ENCODE peak calls at places on chromosome 9, in five cellular contexts. One of them, this sample, is unnamed.

GRCh38 chr9:87567566-87567965 is 69.9 kb downstream of the DAPK1 start:
- DNase-seq in heart right ventricle: no peak
- DNase-seq in astrocyte: peak; percentile 83
- DNase-seq in OCI-LY7: no peak
- DNase-seq in tibial nerve: no peak
- DNase-seq in this sample: no peak

GRCh38 chr9:94603259-94603776 is 9.7 kb upstream of the FBP2 start:
- DNase-seq in heart right ventricle: peak; percentile 55
- DNase-seq in astrocyte: peak; percentile 49
- DNase-seq in OCI-LY7: peak; percentile 84
- DNase-seq in tibial nerve: peak; percentile 64
- DNase-seq in this sample: peak; percentile 85

GRCh38 chr9:116565986-116566385 is 121.1 kb upstream of the TRIM32 start:
- DNase-seq in heart right ventricle: no peak
- DNase-seq in astrocyte: peak; percentile 13
- DNase-seq in OCI-LY7: no peak
- DNase-seq in tibial nerve: no peak
- DNase-seq in this sample: no peak

GRCh38 chr9:27529316-27530278 is at the start of gene MOB3B:
- DNase-seq in heart right ventricle: peak; percentile 88
- DNase-seq in astrocyte: peak; percentile 19
- DNase-seq in OCI-LY7: peak; percentile 73
- DNase-seq in tibial nerve: peak; percentile 78
- DNase-seq in this sample: peak; percentile 70

GRCh38 chr9:126619336-126619919 is 5.7 kb downstream of the LMX1B start:
- DNase-seq in heart right ventricle: no peak
- DNase-seq in astrocyte: no peak
- DNase-seq in OCI-LY7: no peak
- DNase-seq in tibial nerve: no peak
- DNase-seq in this sample: no peak

GRCh38 chr9:89610391-89610925 is 5.6 kb downstream of the GADD45G start:
- DNase-seq in heart right ventricle: no peak
- DNase-seq in astrocyte: no peak
- DNase-seq in OCI-LY7: no peak
- DNase-seq in tibial nerve: no peak
- DNase-seq in this sample: no peak

GRCh38 chr9:1210954-1211353 is 160.8 kb downstream of the DMRT2 start:
- DNase-seq in heart right ventricle: no peak
- DNase-seq in astrocyte: no peak
- DNase-seq in OCI-LY7: no peak
- DNase-seq in tibial nerve: no peak
- DNase-seq in this sample: no peak

GRCh38 chr9:110619831-110620230 is 40.3 kb upstream of the SVEP1 start:
- DNase-seq in heart right ventricle: no peak
- DNase-seq in astrocyte: peak; percentile 58
- DNase-seq in OCI-LY7: no peak
- DNase-seq in tibial nerve: no peak
- DNase-seq in this sample: no peak

GRCh38 chr9:132863096-132863495 is 15.0 kb downstream of the AK8 start:
- DNase-seq in heart right ventricle: no peak
- DNase-seq in astrocyte: no peak
- DNase-seq in OCI-LY7: no peak
- DNase-seq in tibial nerve: no peak
- DNase-seq in this sample: no peak

GRCh38 chr9:94826044-94826443 is 99.5 kb downstream of the AOPEP start:
- DNase-seq in heart right ventricle: no peak
- DNase-seq in astrocyte: no peak
- DNase-seq in OCI-LY7: no peak
- DNase-seq in tibial nerve: no peak
- DNase-seq in this sample: no peak

GRCh38 chr9:92481029-92481633 is 1.2 kb downstream of the ASPN start:
- DNase-seq in heart right ventricle: no peak
- DNase-seq in astrocyte: peak; percentile 46
- DNase-seq in OCI-LY7: no peak
- DNase-seq in tibial nerve: no peak
- DNase-seq in this sample: no peak

GRCh38 chr9:90024823-90025222 is 420.0 kb downstream of the GADD45G start:
- DNase-seq in heart right ventricle: no peak
- DNase-seq in astrocyte: no peak
- DNase-seq in OCI-LY7: no peak
- DNase-seq in tibial nerve: no peak
- DNase-seq in this sample: no peak

GRCh38 chr9:19161257-19162025 is 34.1 kb upstream of the PLIN2 start:
- DNase-seq in heart right ventricle: no peak
- DNase-seq in astrocyte: peak; percentile 94
- DNase-seq in OCI-LY7: no peak
- DNase-seq in tibial nerve: peak; percentile 23
- DNase-seq in this sample: no peak

GRCh38 chr9:85172001-85172978 is 502.8 kb downstream of the NTRK2 start:
- DNase-seq in heart right ventricle: no peak
- DNase-seq in astrocyte: peak; percentile 54
- DNase-seq in OCI-LY7: no peak
- DNase-seq in tibial nerve: peak; percentile 32
- DNase-seq in this sample: no peak

GRCh38 chr9:34552986-34553385 is 30.2 kb upstream of the ENHO start:
- DNase-seq in heart right ventricle: no peak
- DNase-seq in astrocyte: no peak
- DNase-seq in OCI-LY7: no peak
- DNase-seq in tibial nerve: no peak
- DNase-seq in this sample: no peak

GRCh38 chr9:128550226-128550625 is 2.2 kb upstream of the SPTAN1 start:
- DNase-seq in heart right ventricle: no peak
- DNase-seq in astrocyte: no peak
- DNase-seq in OCI-LY7: no peak
- DNase-seq in tibial nerve: no peak
- DNase-seq in this sample: no peak

GRCh38 chr9:13033959-13034695 is 245.4 kb downstream of the MPDZ start:
- DNase-seq in heart right ventricle: peak; percentile 55
- DNase-seq in astrocyte: peak; percentile 38
- DNase-seq in OCI-LY7: peak; percentile 25
- DNase-seq in tibial nerve: peak; percentile 39
- DNase-seq in this sample: peak; percentile 75

GRCh38 chr9:130271473-130271872 is 5.9 kb downstream of the HMCN2 start:
- DNase-seq in heart right ventricle: no peak
- DNase-seq in astrocyte: no peak
- DNase-seq in OCI-LY7: no peak
- DNase-seq in tibial nerve: no peak
- DNase-seq in this sample: no peak

GRCh38 chr9:91151014-91151740 is 210.5 kb downstream of the AUH start:
- DNase-seq in heart right ventricle: no peak
- DNase-seq in astrocyte: peak; percentile 96
- DNase-seq in OCI-LY7: no peak
- DNase-seq in tibial nerve: no peak
- DNase-seq in this sample: no peak

GRCh38 chr9:111599948-111600343 is 499 bp upstream of the PTGR1 start:
- DNase-seq in heart right ventricle: no peak
- DNase-seq in astrocyte: no peak
- DNase-seq in OCI-LY7: no peak
- DNase-seq in tibial nerve: no peak
- DNase-seq in this sample: no peak

GRCh38 chr9:12658531-12659209 is 34.5 kb upstream of the TYRP1 start:
- DNase-seq in heart right ventricle: peak; percentile 3
- DNase-seq in astrocyte: no peak
- DNase-seq in OCI-LY7: no peak
- DNase-seq in tibial nerve: no peak
- DNase-seq in this sample: no peak

GRCh38 chr9:99431103-99431502 is 209.0 kb downstream of the SEC61B start:
- DNase-seq in heart right ventricle: no peak
- DNase-seq in astrocyte: peak; percentile 75
- DNase-seq in OCI-LY7: no peak
- DNase-seq in tibial nerve: no peak
- DNase-seq in this sample: no peak

GRCh38 chr9:135253305-135254004 is 166.0 kb downstream of the OLFM1 start:
- DNase-seq in heart right ventricle: no peak
- DNase-seq in astrocyte: no peak
- DNase-seq in OCI-LY7: no peak
- DNase-seq in tibial nerve: no peak
- DNase-seq in this sample: no peak
- H3K4me3 ChIP-seq in heart right ventricle: no peak overlapping the region
- H3K4me3 ChIP-seq in astrocyte: no peak overlapping the region
- H3K4me3 ChIP-seq in OCI-LY7: no peak overlapping the region
- H3K4me3 ChIP-seq in tibial nerve: no peak overlapping the region
- H3K4me3 ChIP-seq in this sample: no peak overlapping the region

GRCh38 chr9:97041898-97042297 is 3.0 kb upstream of the CTSV start:
- DNase-seq in heart right ventricle: no peak
- DNase-seq in astrocyte: no peak
- DNase-seq in OCI-LY7: no peak
- DNase-seq in tibial nerve: no peak
- DNase-seq in this sample: no peak

GRCh38 chr9:97045300-97045699 is 6.4 kb upstream of the CTSV start:
- DNase-seq in heart right ventricle: no peak
- DNase-seq in astrocyte: no peak
- DNase-seq in OCI-LY7: no peak
- DNase-seq in tibial nerve: no peak
- DNase-seq in this sample: no peak

GRCh38 chr9:97046228-97046627 is 7.3 kb upstream of the CTSV start:
- DNase-seq in heart right ventricle: no peak
- DNase-seq in astrocyte: peak; percentile 2
- DNase-seq in OCI-LY7: no peak
- DNase-seq in tibial nerve: no peak
- DNase-seq in this sample: no peak
- H3K27ac ChIP-seq in heart right ventricle: no peak overlapping the region
- H3K27ac ChIP-seq in astrocyte: no peak overlapping the region
- H3K27ac ChIP-seq in OCI-LY7: no peak overlapping the region
- H3K27ac ChIP-seq in tibial nerve: no peak overlapping the region
- H3K27ac ChIP-seq in this sample: no peak overlapping the region

DNA sequence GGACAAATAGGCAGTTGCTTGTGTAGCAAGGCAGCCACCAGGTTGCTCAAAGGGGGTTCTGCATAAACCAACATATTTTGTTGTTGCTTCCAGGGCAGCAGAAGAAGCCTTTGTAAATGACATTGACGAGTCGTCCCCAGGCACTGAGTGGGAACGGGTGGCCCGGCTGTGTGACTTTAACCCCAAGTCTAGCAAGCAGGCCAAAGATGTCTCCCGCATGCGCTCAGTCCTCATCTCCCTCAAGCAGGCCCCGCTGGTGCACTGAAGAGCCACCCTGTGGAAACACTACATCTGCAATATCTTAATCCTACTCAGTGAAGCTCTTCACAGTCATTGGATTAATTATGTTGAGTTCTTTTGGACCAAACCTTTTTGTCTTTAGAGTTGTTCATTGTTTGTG is 20.8 kb downstream of the CLTA start:
- DNase-seq in heart right ventricle: no peak
- DNase-seq in astrocyte: no peak
- DNase-seq in OCI-LY7: no peak
- DNase-seq in tibial nerve: no peak
- DNase-seq in this sample: no peak
- H3K36me3 ChIP-seq in heart right ventricle: peaks cover 94% of the 10 kb centered on the region
- H3K36me3 ChIP-seq in astrocyte: peaks cover 45% of the 10 kb centered on the region
- H3K36me3 ChIP-seq in OCI-LY7: peaks cover 97% of the 10 kb centered on the region
- H3K36me3 ChIP-seq in tibial nerve: peaks cover 94% of the 10 kb centered on the region
- H3K36me3 ChIP-seq in this sample: peaks cover 76% of the 10 kb centered on the region

GRCh38 chr9:35828716-35829083 is at the start of gene FAM221B:
- DNase-seq in heart right ventricle: peak; percentile 29
- DNase-seq in astrocyte: no peak
- DNase-seq in OCI-LY7: no peak
- DNase-seq in tibial nerve: no peak
- DNase-seq in this sample: no peak

GRCh38 chr9:35827486-35827885 is 1.0 kb downstream of the FAM221B start:
- DNase-seq in heart right ventricle: no peak
- DNase-seq in astrocyte: peak; percentile 50
- DNase-seq in OCI-LY7: no peak
- DNase-seq in tibial nerve: no peak
- DNase-seq in this sample: peak; percentile 17

GRCh38 chr9:35831040-35831439 is 2.0 kb downstream of the TMEM8B start:
- DNase-seq in heart right ventricle: no peak
- DNase-seq in astrocyte: no peak
- DNase-seq in OCI-LY7: no peak
- DNase-seq in tibial nerve: no peak
- DNase-seq in this sample: no peak

GRCh38 chr9:35829084-35829763 is at the start of gene TMEM8B:
- DNase-seq in heart right ventricle: peak; percentile 96
- DNase-seq in astrocyte: peak; percentile 78
- DNase-seq in OCI-LY7: peak; percentile 94
- DNase-seq in tibial nerve: peak; percentile 99
- DNase-seq in this sample: peak; percentile 94

GRCh38 chr9:35829764-35830096 is 702 bp downstream of the TMEM8B start:
- DNase-seq in heart right ventricle: no peak
- DNase-seq in astrocyte: no peak
- DNase-seq in OCI-LY7: no peak
- DNase-seq in tibial nerve: no peak
- DNase-seq in this sample: no peak
- H3K4me3 ChIP-seq in heart right ventricle: peak overlapping the region; percentile 71
- H3K4me3 ChIP-seq in astrocyte: peak overlapping the region; percentile 83
- H3K4me3 ChIP-seq in OCI-LY7: peak overlapping the region; percentile 72
- H3K4me3 ChIP-seq in tibial nerve: peak overlapping the region; percentile 90
- H3K4me3 ChIP-seq in this sample: peak overlapping the region; percentile 90

DNA sequence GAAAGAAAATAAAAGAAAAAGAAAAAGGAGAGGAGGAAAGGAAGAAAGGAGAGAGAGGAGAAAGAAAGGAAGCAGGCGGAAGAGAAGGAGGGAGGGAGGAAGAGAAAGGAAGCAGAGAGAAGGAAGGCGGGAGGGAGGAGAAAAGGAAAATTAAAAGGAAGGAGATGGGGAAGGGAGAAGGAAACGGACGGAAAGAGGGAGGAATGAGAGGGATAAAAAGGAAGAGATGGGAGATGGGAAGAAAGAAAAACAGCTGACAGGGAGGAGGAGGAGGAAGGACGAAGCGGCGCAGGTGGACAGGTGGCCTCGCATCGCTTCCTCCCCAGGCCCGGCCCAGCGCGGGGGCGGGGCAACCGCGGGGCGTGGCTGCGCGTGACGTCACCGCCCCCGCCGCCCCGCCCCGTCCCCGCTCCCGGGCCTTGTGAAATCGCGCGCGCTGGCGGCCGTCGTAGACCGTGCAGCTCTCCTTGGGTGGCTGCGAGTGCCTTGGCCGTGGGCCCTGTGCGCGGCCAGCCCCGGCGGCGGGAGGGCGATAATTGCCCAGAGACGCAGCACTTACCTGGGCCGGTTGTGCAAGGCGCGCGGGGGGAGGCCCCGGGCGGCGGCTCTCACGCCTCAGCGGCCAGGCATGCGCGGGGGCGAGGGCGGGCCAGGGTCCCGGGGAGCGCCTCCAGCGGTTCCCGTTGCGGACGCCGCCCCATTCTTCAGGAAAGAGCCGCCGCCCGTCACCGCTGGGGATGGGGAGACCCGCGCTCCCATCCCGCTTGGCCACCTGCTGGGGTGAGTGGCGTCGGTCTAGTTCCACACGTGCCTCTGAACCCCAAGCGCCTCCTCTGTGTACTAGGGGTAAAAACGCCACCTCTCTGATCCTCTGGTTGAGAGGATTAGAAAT is 49.6 kb upstream of the FOXE1 start:
- DNase-seq in heart right ventricle: peak; percentile 75
- DNase-seq in astrocyte: peak; percentile 5
- DNase-seq in OCI-LY7: peak; percentile 77
- DNase-seq in tibial nerve: peak; percentile 41
- DNase-seq in this sample: peak; percentile 34
- H3K27ac ChIP-seq in heart right ventricle: no peak overlapping the region
- H3K27ac ChIP-seq in astrocyte: no peak overlapping the region
- H3K27ac ChIP-seq in OCI-LY7: no peak overlapping the region
- H3K27ac ChIP-seq in tibial nerve: peak overlapping the region; percentile 40
- H3K27ac ChIP-seq in this sample: no peak overlapping the region

This sample was measured in SJCRH30.